ENCODE peak calls at places on chromosomes 6 and 20, in six cellular contexts. One of them, this sample, is unnamed.

GRCh38 chr6:29964904-29965872 is 22.9 kb downstream of the HLA-A start:
- DNase-seq in NT2/D1: peak; percentile 59
- DNase-seq in HepG2: peak; percentile 94
- DNase-seq in GM12878: peak; percentile 89
- DNase-seq in H1: no peak
- DNase-seq in K562: peak; percentile 79
- DNase-seq in this sample: peak; percentile 73

GRCh38 chr6:144415014-144415413 is 129.9 kb downstream of the UTRN start:
- DNase-seq in NT2/D1: no peak
- DNase-seq in HepG2: peak; percentile 95
- DNase-seq in GM12878: no peak
- DNase-seq in H1: no peak
- DNase-seq in K562: no peak
- DNase-seq in this sample: no peak

GRCh38 chr20:47792021-47792618 is 6.8 kb upstream of the SULF2 start:
- DNase-seq in NT2/D1: peak; percentile 59
- DNase-seq in HepG2: no peak
- DNase-seq in GM12878: no peak
- DNase-seq in H1: no peak
- DNase-seq in K562: no peak
- DNase-seq in this sample: no peak

GRCh38 chr20:15654208-15654649 is 919.0 kb downstream of the KIF16B start:
- DNase-seq in NT2/D1: peak; percentile 58
- DNase-seq in HepG2: peak; percentile 68
- DNase-seq in GM12878: peak; percentile 43
- DNase-seq in H1: peak; percentile 52
- DNase-seq in K562: peak; percentile 20
- DNase-seq in this sample: peak; percentile 6

GRCh38 chr6:101980924-101981323 is 587.4 kb downstream of the GRIK2 start:
- DNase-seq in NT2/D1: no peak
- DNase-seq in HepG2: no peak
- DNase-seq in GM12878: no peak
- DNase-seq in H1: no peak
- DNase-seq in K562: no peak
- DNase-seq in this sample: no peak

GRCh38 chr6:138194221-138194620 is 24.1 kb downstream of the PBOV1 start:
- DNase-seq in NT2/D1: no peak
- DNase-seq in HepG2: no peak
- DNase-seq in GM12878: no peak
- DNase-seq in H1: no peak
- DNase-seq in K562: no peak
- DNase-seq in this sample: no peak

GRCh38 chr6:149118737-149119653 is 198.5 kb upstream of the TAB2 start:
- DNase-seq in NT2/D1: no peak
- DNase-seq in HepG2: no peak
- DNase-seq in GM12878: no peak
- DNase-seq in H1: no peak
- DNase-seq in K562: peak; percentile 61
- DNase-seq in this sample: no peak

GRCh38 chr20:2658414-2659354 is 5.3 kb downstream of the IDH3B start:
- DNase-seq in NT2/D1: no peak
- DNase-seq in HepG2: peak; percentile 40
- DNase-seq in GM12878: no peak
- DNase-seq in H1: peak; percentile 52
- DNase-seq in K562: no peak
- DNase-seq in this sample: no peak

GRCh38 chr6:104325341-104326172 is 534.2 kb downstream of the HACE1 start:
- DNase-seq in NT2/D1: no peak
- DNase-seq in HepG2: no peak
- DNase-seq in GM12878: no peak
- DNase-seq in H1: no peak
- DNase-seq in K562: no peak
- DNase-seq in this sample: peak; percentile 22

GRCh38 chr6:19988555-19988954 is 151.4 kb downstream of the ID4 start:
- DNase-seq in NT2/D1: no peak
- DNase-seq in HepG2: peak; percentile 8
- DNase-seq in GM12878: no peak
- DNase-seq in H1: no peak
- DNase-seq in K562: no peak
- DNase-seq in this sample: no peak

GRCh38 chr6:73017473-73017872 is 207.8 kb downstream of the KHDC1L start:
- DNase-seq in NT2/D1: no peak
- DNase-seq in HepG2: no peak
- DNase-seq in GM12878: no peak
- DNase-seq in H1: no peak
- DNase-seq in K562: no peak
- DNase-seq in this sample: no peak

GRCh38 chr20:35506179-35506578 is 23.3 kb downstream of the C20orf173 start:
- DNase-seq in NT2/D1: no peak
- DNase-seq in HepG2: no peak
- DNase-seq in GM12878: no peak
- DNase-seq in H1: no peak
- DNase-seq in K562: no peak
- DNase-seq in this sample: no peak

GRCh38 chr6:36309900-36310299 is 26.8 kb downstream of the BNIP5 start:
- DNase-seq in NT2/D1: no peak
- DNase-seq in HepG2: no peak
- DNase-seq in GM12878: no peak
- DNase-seq in H1: no peak
- DNase-seq in K562: no peak
- DNase-seq in this sample: no peak

GRCh38 chr6:73176057-73176456 is 49.2 kb downstream of the KHDC1L start:
- DNase-seq in NT2/D1: no peak
- DNase-seq in HepG2: no peak
- DNase-seq in GM12878: no peak
- DNase-seq in H1: no peak
- DNase-seq in K562: no peak
- DNase-seq in this sample: no peak

GRCh38 chr20:10253750-10254149 is 35.1 kb downstream of the SNAP25 start:
- DNase-seq in NT2/D1: no peak
- DNase-seq in HepG2: no peak
- DNase-seq in GM12878: no peak
- DNase-seq in H1: no peak
- DNase-seq in K562: no peak
- DNase-seq in this sample: no peak

GRCh38 chr6:5763871-5764270 is 242.9 kb downstream of the NRN1 start:
- DNase-seq in NT2/D1: no peak
- DNase-seq in HepG2: no peak
- DNase-seq in GM12878: peak; percentile 5
- DNase-seq in H1: no peak
- DNase-seq in K562: no peak
- DNase-seq in this sample: no peak

GRCh38 chr20:32532246-32532645 is 52.9 kb downstream of the NOL4L start:
- DNase-seq in NT2/D1: no peak
- DNase-seq in HepG2: no peak
- DNase-seq in GM12878: no peak
- DNase-seq in H1: no peak
- DNase-seq in K562: no peak
- DNase-seq in this sample: no peak

GRCh38 chr20:32536861-32537656 is 48.1 kb downstream of the NOL4L start:
- DNase-seq in NT2/D1: no peak
- DNase-seq in HepG2: no peak
- DNase-seq in GM12878: no peak
- DNase-seq in H1: no peak
- DNase-seq in K562: peak; percentile 76
- DNase-seq in this sample: no peak

GRCh38 chr20:32535953-32536823 is 48.9 kb downstream of the NOL4L start:
- DNase-seq in NT2/D1: peak; percentile 52
- DNase-seq in HepG2: peak; percentile 79
- DNase-seq in GM12878: no peak
- DNase-seq in H1: peak; percentile 74
- DNase-seq in K562: peak; percentile 96
- DNase-seq in this sample: peak; percentile 7

GRCh38 chr20:32535316-32535952 is 49.7 kb downstream of the NOL4L start:
- DNase-seq in NT2/D1: no peak
- DNase-seq in HepG2: no peak
- DNase-seq in GM12878: no peak
- DNase-seq in H1: no peak
- DNase-seq in K562: no peak
- DNase-seq in this sample: no peak

DNA sequence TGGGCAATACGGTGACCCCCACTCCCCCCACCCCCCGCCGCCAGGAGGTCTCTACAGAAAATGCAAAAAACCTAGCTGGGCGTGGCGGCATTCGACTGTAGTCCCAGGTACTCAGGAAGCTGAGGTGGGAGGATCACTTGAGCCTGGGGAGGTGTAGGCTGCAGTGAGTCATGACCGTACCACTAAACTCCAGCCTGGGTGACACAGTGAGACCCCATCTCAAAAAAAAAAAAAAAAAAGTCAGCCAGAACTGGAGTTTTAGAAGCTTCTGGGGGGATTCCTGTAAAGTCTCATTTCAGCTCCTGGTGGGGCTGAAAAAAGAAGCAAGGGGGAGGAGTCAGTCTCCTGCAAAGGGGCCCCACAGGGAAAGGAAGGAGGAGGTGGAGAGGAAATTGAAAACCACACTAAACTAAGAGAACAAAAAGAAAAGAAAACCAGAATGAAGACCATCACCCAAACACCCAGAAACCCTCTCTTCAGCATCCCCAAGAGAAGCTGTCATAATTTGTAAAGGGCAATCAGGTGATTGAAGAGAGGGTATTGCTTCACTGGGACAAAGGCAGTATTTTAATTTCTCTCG is 50.4 kb downstream of the NOL4L start:
- DNase-seq in NT2/D1: no peak
- DNase-seq in HepG2: no peak
- DNase-seq in GM12878: no peak
- DNase-seq in H1: no peak
- DNase-seq in K562: no peak
- DNase-seq in this sample: no peak
- TF ChIP-seq ZNF274 in NT2/D1: no peak
- TF ChIP-seq ZNF274 in HepG2: no peak
- TF ChIP-seq ZNF274 in GM12878: no peak
- TF ChIP-seq ZNF274 in H1: no peak
- TF ChIP-seq ZNF274 in K562: no peak
- TF ChIP-seq ZNF274 in this sample: no peak

GRCh38 chr20:45816951-45817651 is 4.7 kb downstream of the UBE2C start:
- DNase-seq in NT2/D1: no peak
- DNase-seq in HepG2: no peak
- DNase-seq in GM12878: no peak
- DNase-seq in H1: no peak
- DNase-seq in K562: no peak
- DNase-seq in this sample: no peak

GRCh38 chr20:45813006-45813340 is 529 bp downstream of the UBE2C start:
- DNase-seq in NT2/D1: no peak
- DNase-seq in HepG2: no peak
- DNase-seq in GM12878: no peak
- DNase-seq in H1: no peak
- DNase-seq in K562: no peak
- DNase-seq in this sample: no peak

GRCh38 chr20:45812157-45813005 is at the start of gene UBE2C:
- DNase-seq in NT2/D1: peak; percentile 99
- DNase-seq in HepG2: peak; percentile 94
- DNase-seq in GM12878: peak; percentile 98
- DNase-seq in H1: peak; percentile 96
- DNase-seq in K562: no peak
- DNase-seq in this sample: peak; percentile 100

GRCh38 chr20:45813489-45813888 is 1.0 kb downstream of the UBE2C start:
- DNase-seq in NT2/D1: no peak
- DNase-seq in HepG2: no peak
- DNase-seq in GM12878: no peak
- DNase-seq in H1: no peak
- DNase-seq in K562: no peak
- DNase-seq in this sample: no peak

GRCh38 chr20:45814314-45814713 is 1.9 kb downstream of the UBE2C start:
- DNase-seq in NT2/D1: no peak
- DNase-seq in HepG2: no peak
- DNase-seq in GM12878: no peak
- DNase-seq in H1: no peak
- DNase-seq in K562: no peak
- DNase-seq in this sample: no peak
- H3K4me1 ChIP-seq in NT2/D1: peaks cover 17% of the 10 kb centered on the region
- H3K4me1 ChIP-seq in HepG2: peaks cover 30% of the 10 kb centered on the region
- H3K4me1 ChIP-seq in GM12878: no peaks in the 10 kb centered on the region
- H3K4me1 ChIP-seq in H1: peaks cover 4% of the 10 kb centered on the region
- H3K4me1 ChIP-seq in K562: peaks cover 7% of the 10 kb centered on the region
- H3K4me1 ChIP-seq in this sample: peaks cover 38% of the 10 kb centered on the region

DNA sequence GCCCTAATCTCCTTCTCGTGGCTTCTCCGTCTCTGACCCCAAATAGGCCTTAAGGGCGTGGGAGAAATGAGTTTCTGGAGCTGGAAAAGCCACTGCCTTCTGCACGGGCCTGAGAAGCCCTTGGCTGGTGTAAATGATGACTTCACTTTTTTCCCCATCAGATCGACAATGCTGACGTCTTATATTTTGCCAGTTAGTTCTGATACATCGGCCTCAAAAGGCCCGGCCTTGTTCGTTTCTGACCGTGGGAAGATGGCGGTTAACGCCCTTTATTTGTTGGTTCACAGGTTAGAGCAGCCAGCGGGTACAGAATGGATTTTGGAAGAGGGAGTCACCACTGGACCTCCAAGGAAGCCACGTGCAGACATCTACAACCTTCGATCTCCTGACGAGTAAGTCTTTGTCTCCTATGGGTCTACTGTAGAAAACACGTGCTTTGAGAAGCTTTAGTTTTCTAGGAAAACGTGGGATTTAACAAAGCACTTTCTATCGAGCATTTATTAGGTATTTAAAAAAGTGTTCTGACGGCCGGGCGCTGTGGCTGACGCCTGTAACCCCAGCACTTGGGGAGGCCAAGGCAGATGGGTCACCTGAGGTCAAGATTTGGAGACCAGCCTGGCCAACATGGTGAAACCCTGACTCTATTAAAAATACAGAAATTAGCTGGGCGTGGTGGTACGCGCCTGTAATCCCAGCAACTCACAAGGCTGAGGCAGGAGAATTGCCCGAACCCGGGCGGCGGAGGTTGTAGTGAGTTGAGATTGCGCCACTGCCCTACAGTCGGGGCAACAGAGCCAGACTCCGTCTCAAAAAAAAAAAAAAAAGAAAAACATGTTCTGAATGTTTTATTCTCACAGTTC is 1.2 kb upstream of the ZNFX1 start:
- DNase-seq in NT2/D1: no peak
- DNase-seq in HepG2: peak; percentile 52
- DNase-seq in GM12878: no peak
- DNase-seq in H1: no peak
- DNase-seq in K562: peak; percentile 46
- DNase-seq in this sample: no peak
- TF ChIP-seq ZNF274 in NT2/D1: no peak
- TF ChIP-seq ZNF274 in HepG2: no peak
- TF ChIP-seq ZNF274 in GM12878: no peak
- TF ChIP-seq ZNF274 in H1: no peak
- TF ChIP-seq ZNF274 in K562: no peak
- TF ChIP-seq ZNF274 in this sample: no peak

GRCh38 chr6:112034236-112034990 is 19.5 kb upstream of the CCN6 start:
- DNase-seq in NT2/D1: no peak
- DNase-seq in HepG2: no peak
- DNase-seq in GM12878: no peak
- DNase-seq in H1: no peak
- DNase-seq in K562: no peak
- DNase-seq in this sample: no peak

GRCh38 chr6:112035446-112035845 is 18.5 kb upstream of the CCN6 start:
- DNase-seq in NT2/D1: no peak
- DNase-seq in HepG2: no peak
- DNase-seq in GM12878: no peak
- DNase-seq in H1: no peak
- DNase-seq in K562: no peak
- DNase-seq in this sample: no peak

GRCh38 chr6:112037783-112038216 is 16.1 kb upstream of the CCN6 start:
- DNase-seq in NT2/D1: no peak
- DNase-seq in HepG2: no peak
- DNase-seq in GM12878: no peak
- DNase-seq in H1: no peak
- DNase-seq in K562: no peak
- DNase-seq in this sample: no peak

GRCh38 chr6:112038268-112038667 is 15.6 kb upstream of the CCN6 start:
- DNase-seq in NT2/D1: no peak
- DNase-seq in HepG2: no peak
- DNase-seq in GM12878: no peak
- DNase-seq in H1: no peak
- DNase-seq in K562: no peak
- DNase-seq in this sample: no peak

GRCh38 chr6:112036088-112036637 is 17.7 kb upstream of the CCN6 start:
- DNase-seq in NT2/D1: no peak
- DNase-seq in HepG2: no peak
- DNase-seq in GM12878: no peak
- DNase-seq in H1: no peak
- DNase-seq in K562: no peak
- DNase-seq in this sample: no peak
- H3K4me1 ChIP-seq in NT2/D1: no peaks in the 10 kb centered on the region
- H3K4me1 ChIP-seq in HepG2: peaks cover 5% of the 10 kb centered on the region
- H3K4me1 ChIP-seq in GM12878: no peaks in the 10 kb centered on the region
- H3K4me1 ChIP-seq in H1: no peaks in the 10 kb centered on the region
- H3K4me1 ChIP-seq in K562: no peaks in the 10 kb centered on the region
- H3K4me1 ChIP-seq in this sample: no peaks in the 10 kb centered on the region